ENCODE peak calls at places on chromosomes 11 and 22, in ten cellular contexts. One of them, this sample, is unnamed.

GRCh38 chr11:1291295-1292017 is 18.0 kb downstream of the TOLLIP start:
- DNase-seq in GM23248: no peak
- DNase-seq in fibroblast of lung: no peak
- DNase-seq in neural progenitor cell: no peak
- DNase-seq in hepatocyte: no peak
- DNase-seq in H1: no peak
- DNase-seq in HCT116: no peak
- DNase-seq in MM.1S: no peak
- DNase-seq in PC-9: no peak
- DNase-seq in K562: no peak
- DNase-seq in this sample: no peak

GRCh38 chr11:119696378-119697157 is 32.4 kb downstream of the NECTIN1 start:
- DNase-seq in GM23248: no peak
- DNase-seq in fibroblast of lung: no peak
- DNase-seq in neural progenitor cell: peak
- DNase-seq in hepatocyte: peak
- DNase-seq in H1: no peak
- DNase-seq in HCT116: no peak
- DNase-seq in MM.1S: no peak
- DNase-seq in PC-9: peak
- DNase-seq in K562: peak
- DNase-seq in this sample: no peak

GRCh38 chr22:18077639-18078328 is at the start of gene PEX26:
- DNase-seq in GM23248: peak
- DNase-seq in fibroblast of lung: peak
- DNase-seq in neural progenitor cell: peak
- DNase-seq in hepatocyte: peak
- DNase-seq in H1: peak
- DNase-seq in HCT116: peak
- DNase-seq in MM.1S: peak
- DNase-seq in PC-9: peak
- DNase-seq in K562: peak
- DNase-seq in this sample: peak

GRCh38 chr11:79052539-79052938 is 388.3 kb downstream of the TENM4 start:
- DNase-seq in GM23248: peak
- DNase-seq in fibroblast of lung: peak
- DNase-seq in neural progenitor cell: peak
- DNase-seq in hepatocyte: no peak
- DNase-seq in H1: no peak
- DNase-seq in HCT116: no peak
- DNase-seq in MM.1S: no peak
- DNase-seq in PC-9: no peak
- DNase-seq in K562: peak
- DNase-seq in this sample: no peak

GRCh38 chr22:18001040-18001893 is 23.1 kb downstream of the MICAL3 start:
- DNase-seq in GM23248: peak
- DNase-seq in fibroblast of lung: peak
- DNase-seq in neural progenitor cell: peak
- DNase-seq in hepatocyte: peak
- DNase-seq in H1: peak
- DNase-seq in HCT116: peak
- DNase-seq in MM.1S: peak
- DNase-seq in PC-9: peak
- DNase-seq in K562: peak
- DNase-seq in this sample: peak

GRCh38 chr11:122101625-122102291 is 14.3 kb downstream of the BLID start:
- DNase-seq in GM23248: peak
- DNase-seq in fibroblast of lung: peak
- DNase-seq in neural progenitor cell: peak
- DNase-seq in hepatocyte: peak
- DNase-seq in H1: peak
- DNase-seq in HCT116: no peak
- DNase-seq in MM.1S: no peak
- DNase-seq in PC-9: no peak
- DNase-seq in K562: no peak
- DNase-seq in this sample: peak

GRCh38 chr22:36386351-36386899 is 1.3 kb downstream of the MYH9 start:
- DNase-seq in GM23248: peak
- DNase-seq in fibroblast of lung: peak
- DNase-seq in neural progenitor cell: peak
- DNase-seq in hepatocyte: peak
- DNase-seq in H1: no peak
- DNase-seq in HCT116: no peak
- DNase-seq in MM.1S: peak
- DNase-seq in PC-9: peak
- DNase-seq in K562: no peak
- DNase-seq in this sample: no peak

GRCh38 chr11:75429902-75430691 is 2.9 kb downstream of the KLHL35 start:
- DNase-seq in GM23248: peak
- DNase-seq in fibroblast of lung: peak
- DNase-seq in neural progenitor cell: peak
- DNase-seq in hepatocyte: peak
- DNase-seq in H1: no peak
- DNase-seq in HCT116: no peak
- DNase-seq in MM.1S: no peak
- DNase-seq in PC-9: peak
- DNase-seq in K562: no peak
- DNase-seq in this sample: peak

GRCh38 chr11:95239871-95240648 is 9.1 kb upstream of the SESN3 start:
- DNase-seq in GM23248: no peak
- DNase-seq in fibroblast of lung: no peak
- DNase-seq in neural progenitor cell: no peak
- DNase-seq in hepatocyte: no peak
- DNase-seq in H1: no peak
- DNase-seq in HCT116: no peak
- DNase-seq in MM.1S: no peak
- DNase-seq in PC-9: no peak
- DNase-seq in K562: no peak
- DNase-seq in this sample: no peak

GRCh38 chr11:63490551-63491239 is at the start of gene PLAAT5:
- DNase-seq in GM23248: peak
- DNase-seq in fibroblast of lung: peak
- DNase-seq in neural progenitor cell: peak
- DNase-seq in hepatocyte: peak
- DNase-seq in H1: no peak
- DNase-seq in HCT116: no peak
- DNase-seq in MM.1S: no peak
- DNase-seq in PC-9: no peak
- DNase-seq in K562: no peak
- DNase-seq in this sample: no peak
- TF ChIP-seq EZH2 in GM23248: no peak
- TF ChIP-seq EZH2 in fibroblast of lung: peak
- TF ChIP-seq EZH2 in neural progenitor cell: no peak
- TF ChIP-seq EZH2 in hepatocyte: no peak
- TF ChIP-seq EZH2 in H1: no peak
- TF ChIP-seq EZH2 in HCT116: no peak
- TF ChIP-seq EZH2 in MM.1S: no peak
- TF ChIP-seq EZH2 in PC-9: no peak
- TF ChIP-seq EZH2 in K562: no peak
- TF ChIP-seq EZH2 in this sample: peak

DNA sequence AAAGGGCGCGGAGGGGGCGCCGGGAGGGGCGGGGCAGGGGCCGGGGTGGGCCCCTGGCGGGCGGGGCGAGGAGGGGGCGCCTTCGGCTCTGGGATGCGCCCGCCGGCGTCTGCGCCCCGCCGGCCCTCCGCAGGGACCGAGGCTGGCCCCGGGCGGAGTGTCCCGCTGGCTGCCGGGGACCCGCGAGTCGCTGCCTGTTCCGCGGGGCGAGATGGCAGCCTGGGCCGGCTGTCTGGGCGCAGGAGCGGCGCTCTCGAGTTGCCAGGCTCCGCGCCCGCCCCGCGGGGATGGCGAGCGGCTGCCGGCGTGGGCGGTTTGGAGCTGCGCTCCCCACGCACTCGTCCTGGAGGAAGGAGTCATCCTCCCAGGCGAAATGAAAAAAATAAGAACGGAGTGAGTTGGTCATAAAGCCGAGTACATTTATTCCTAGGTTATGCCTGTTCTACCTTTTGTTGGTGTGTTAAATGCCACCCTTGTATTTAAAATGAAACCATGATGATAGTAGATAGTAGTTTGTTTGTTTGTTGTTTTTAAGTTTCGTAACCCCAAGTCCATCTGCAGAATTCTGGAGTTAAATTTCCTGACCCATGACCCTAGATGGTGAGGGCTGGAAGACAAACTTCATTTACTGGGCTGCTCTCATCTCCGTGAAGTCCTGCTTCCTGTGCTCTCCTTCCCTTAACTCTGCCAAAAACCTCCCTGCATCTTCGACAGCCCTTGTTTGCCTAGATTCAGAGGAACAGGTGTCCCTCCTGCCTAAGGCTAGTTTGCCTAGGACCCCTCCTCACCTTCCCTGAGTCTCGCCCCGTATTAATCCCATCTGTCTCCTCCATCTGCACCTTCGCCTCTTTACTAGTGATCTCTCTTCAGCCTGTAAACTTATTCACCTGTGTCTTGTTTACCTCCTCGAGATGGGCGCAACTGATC is 32.8 kb downstream of the EIF3F start:
- DNase-seq in GM23248: peak
- DNase-seq in fibroblast of lung: peak
- DNase-seq in neural progenitor cell: peak
- DNase-seq in hepatocyte: peak
- DNase-seq in H1: no peak
- DNase-seq in HCT116: no peak
- DNase-seq in MM.1S: no peak
- DNase-seq in PC-9: no peak
- DNase-seq in K562: no peak
- DNase-seq in this sample: peak
- TF ChIP-seq EZH2 in GM23248: no peak
- TF ChIP-seq EZH2 in fibroblast of lung: no peak
- TF ChIP-seq EZH2 in neural progenitor cell: peak
- TF ChIP-seq EZH2 in hepatocyte: peak
- TF ChIP-seq EZH2 in H1: peak
- TF ChIP-seq EZH2 in HCT116: no peak
- TF ChIP-seq EZH2 in MM.1S: no peak
- TF ChIP-seq EZH2 in PC-9: no peak
- TF ChIP-seq EZH2 in K562: no peak
- TF ChIP-seq EZH2 in this sample: no peak

GRCh38 chr11:118212781-118213565 is 11.8 kb downstream of the JAML start:
- DNase-seq in GM23248: no peak
- DNase-seq in fibroblast of lung: no peak
- DNase-seq in neural progenitor cell: peak
- DNase-seq in hepatocyte: no peak
- DNase-seq in H1: no peak
- DNase-seq in HCT116: no peak
- DNase-seq in MM.1S: no peak
- DNase-seq in PC-9: no peak
- DNase-seq in K562: no peak
- DNase-seq in this sample: no peak
- TF ChIP-seq EZH2 in GM23248: no peak
- TF ChIP-seq EZH2 in fibroblast of lung: no peak
- TF ChIP-seq EZH2 in neural progenitor cell: no peak
- TF ChIP-seq EZH2 in hepatocyte: no peak
- TF ChIP-seq EZH2 in H1: no peak
- TF ChIP-seq EZH2 in HCT116: no peak
- TF ChIP-seq EZH2 in MM.1S: no peak
- TF ChIP-seq EZH2 in PC-9: no peak
- TF ChIP-seq EZH2 in K562: no peak
- TF ChIP-seq EZH2 in this sample: no peak

DNA sequence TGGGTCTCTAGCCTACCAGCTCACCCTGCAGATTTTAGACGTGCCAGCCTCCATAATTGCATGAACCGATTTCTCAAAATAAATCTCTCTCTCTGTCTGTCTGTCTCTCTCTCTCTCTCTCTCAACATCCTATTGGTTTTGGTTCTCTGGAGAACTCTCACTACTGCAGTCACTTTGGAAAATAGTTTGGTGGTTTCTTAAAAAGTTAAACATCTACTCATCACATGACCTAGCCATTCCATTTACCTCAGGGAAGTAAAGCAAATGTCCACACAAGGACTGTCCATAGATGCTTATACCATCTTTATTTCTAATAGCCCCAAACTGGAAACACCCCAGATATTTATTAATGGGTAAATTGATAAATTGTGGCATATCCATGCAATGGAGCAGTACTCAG is 119.5 kb downstream of the SNX19 start:
- DNase-seq in GM23248: no peak
- DNase-seq in fibroblast of lung: no peak
- DNase-seq in neural progenitor cell: no peak
- DNase-seq in hepatocyte: no peak
- DNase-seq in H1: no peak
- DNase-seq in HCT116: no peak
- DNase-seq in MM.1S: no peak
- DNase-seq in PC-9: no peak
- DNase-seq in K562: no peak
- DNase-seq in this sample: no peak
- TF ChIP-seq EZH2 in GM23248: no peak
- TF ChIP-seq EZH2 in fibroblast of lung: no peak
- TF ChIP-seq EZH2 in neural progenitor cell: no peak
- TF ChIP-seq EZH2 in hepatocyte: no peak
- TF ChIP-seq EZH2 in H1: no peak
- TF ChIP-seq EZH2 in HCT116: no peak
- TF ChIP-seq EZH2 in MM.1S: no peak
- TF ChIP-seq EZH2 in PC-9: no peak
- TF ChIP-seq EZH2 in K562: no peak
- TF ChIP-seq EZH2 in this sample: no peak

DNA sequence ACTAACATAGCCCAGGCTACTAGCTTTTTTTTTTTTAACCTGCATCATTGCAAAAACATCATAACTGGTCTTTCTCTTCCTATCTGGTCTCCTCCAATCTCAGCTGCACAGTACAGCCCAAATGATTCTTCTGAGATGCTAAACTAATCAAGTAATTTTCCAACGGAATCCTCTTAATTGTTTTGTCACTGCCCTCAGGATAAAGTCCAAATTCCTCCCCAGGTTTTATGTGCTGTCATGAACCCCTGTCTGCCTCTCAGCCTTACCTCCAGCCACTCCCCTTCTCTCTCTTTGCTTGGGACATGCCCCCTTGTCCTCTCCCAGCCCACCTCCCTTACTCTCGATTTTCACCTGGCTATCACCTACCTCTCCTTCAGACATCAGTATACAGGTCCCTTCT is 12.5 kb downstream of the APBB1 start:
- DNase-seq in GM23248: no peak
- DNase-seq in fibroblast of lung: no peak
- DNase-seq in neural progenitor cell: no peak
- DNase-seq in hepatocyte: no peak
- DNase-seq in H1: no peak
- DNase-seq in HCT116: no peak
- DNase-seq in MM.1S: no peak
- DNase-seq in PC-9: no peak
- DNase-seq in K562: no peak
- DNase-seq in this sample: no peak
- TF ChIP-seq EZH2 in GM23248: no peak
- TF ChIP-seq EZH2 in fibroblast of lung: no peak
- TF ChIP-seq EZH2 in neural progenitor cell: no peak
- TF ChIP-seq EZH2 in hepatocyte: no peak
- TF ChIP-seq EZH2 in H1: no peak
- TF ChIP-seq EZH2 in HCT116: no peak
- TF ChIP-seq EZH2 in MM.1S: no peak
- TF ChIP-seq EZH2 in PC-9: no peak
- TF ChIP-seq EZH2 in K562: no peak
- TF ChIP-seq EZH2 in this sample: no peak

This sample was measured in astrocyte.